ENCODE peak calls at places on chromosomes 4 and X, in nine cellular contexts. L is ovary, O is OCI-LY7, E is A549, D is fibroblast of lung, S is IMR-90, M is PC-9, A is tibial artery, H is transverse colon. N is an unnamed sample. For H3K4me1, the result is how much of the 10 kb centered on the place peaks cover.

GRCh38 chrX:107715331-107716044 is 60.1 kb downstream of the TSC22D3 start:
- DNase-seq in L (no peak), O (peak), E (no peak), D (no peak), S (peak), M (no peak), A (peak), H (peak), N (no peak)

GRCh38 chr4:174282836-174283506 is 496 bp downstream of the FBXO8 start:
- DNase-seq in L (peak), O (peak), E (peak), D (peak), S (peak), M (peak), A (peak), H (peak), N (peak)

GRCh38 chr4:76979236-76979635 is 29.7 kb downstream of the SEPTIN11 start:
- DNase-seq in L (no peak), O (no peak), E (no peak), D (no peak), S (no peak), M (no peak), A (no peak), H (no peak), N (no peak)

GRCh38 chrX:42432552-42432951 is 345.4 kb downstream of the PPP1R2C start:
- DNase-seq in L (no peak), O (no peak), E (no peak), D (no peak), S (no peak), M (no peak), A (no peak), H (no peak), N (no peak)

GRCh38 chr4:172963498-172964294 is 204.9 kb upstream of the GALNT7 start:
- DNase-seq in L (no peak), O (no peak), E (no peak), D (no peak), S (no peak), M (no peak), A (no peak), H (no peak), N (no peak)

GRCh38 chr4:168449740-168450442 is 30.4 kb downstream of the DDX60L start:
- DNase-seq in L (peak), O (no peak), E (peak), D (peak), S (peak), M (no peak), A (no peak), H (no peak), N (peak)

GRCh38 chr4:56755901-56756300 is 65.6 kb downstream of the SPINK2 start:
- DNase-seq in L (no peak), O (no peak), E (no peak), D (no peak), S (no peak), M (peak), A (no peak), H (no peak), N (no peak)

GRCh38 chr4:186265683-186266648 is at the start of gene F11:
- DNase-seq in L (no peak), O (no peak), E (no peak), D (no peak), S (no peak), M (no peak), A (no peak), H (no peak), N (no peak)

GRCh38 chr4:88318751-88319350 is 34.5 kb upstream of the PPM1K start:
- DNase-seq in L (no peak), O (no peak), E (no peak), D (no peak), S (no peak), M (peak), A (no peak), H (no peak), N (no peak)

GRCh38 chr4:106587558-106587957 is 219.0 kb upstream of the GIMD1 start:
- DNase-seq in L (no peak), O (no peak), E (peak), D (no peak), S (peak), M (no peak), A (no peak), H (no peak), N (no peak)

GRCh38 chr4:146104541-146104940 is 71.0 kb upstream of the LSM6 start:
- DNase-seq in L (no peak), O (no peak), E (no peak), D (no peak), S (no peak), M (no peak), A (no peak), H (no peak), N (no peak)

GRCh38 chr4:23976423-23976822 is 86.6 kb upstream of the PPARGC1A start:
- DNase-seq in L (no peak), O (no peak), E (no peak), D (no peak), S (no peak), M (no peak), A (no peak), H (no peak), N (no peak)

GRCh38 chr4:130403221-130403620 is 1307.3 kb downstream of the C4orf33 start:
- DNase-seq in L (no peak), O (no peak), E (no peak), D (no peak), S (no peak), M (no peak), A (no peak), H (no peak), N (no peak)

GRCh38 chr4:153792007-153792892 is 3.4 kb upstream of the SFRP2 start:
- DNase-seq in L (peak), O (no peak), E (peak), D (peak), S (no peak), M (no peak), A (peak), H (peak), N (peak)

GRCh38 chrX:107766470-107767140 is 9.0 kb downstream of the TSC22D3 start:
- DNase-seq in L (peak), O (no peak), E (no peak), D (peak), S (peak), M (peak), A (peak), H (peak), N (no peak)

GRCh38 chr4:163493643-163494359 is 689 bp upstream of the TMA16 start:
- DNase-seq in L (no peak), O (peak), E (peak), D (no peak), S (no peak), M (no peak), A (no peak), H (peak), N (peak)

GRCh38 chr4:143713556-143714289 is 13.2 kb upstream of the FREM3 start:
- DNase-seq in L (no peak), O (no peak), E (no peak), D (peak), S (no peak), M (no peak), A (no peak), H (no peak), N (no peak)

GRCh38 chr4:153222162-153222789 is 18.0 kb downstream of the TRIM2 start:
- DNase-seq in L (peak), O (no peak), E (no peak), D (peak), S (peak), M (no peak), A (peak), H (peak), N (peak)

GRCh38 chr4:20194079-20195013 is 57.4 kb upstream of the SLIT2 start:
- DNase-seq in L (no peak), O (no peak), E (no peak), D (peak), S (peak), M (no peak), A (no peak), H (no peak), N (no peak)

GRCh38 chr4:86939123-86939522 is 4.3 kb downstream of the AFF1 start:
- DNase-seq in L (no peak), O (peak), E (no peak), D (no peak), S (no peak), M (peak), A (no peak), H (no peak), N (no peak)
- H3K27ac ChIP-seq in L (no peak), O (peak), E (peak), D (no peak), S (no peak), M (no peak), A (peak), H (peak), N (peak)

GRCh38 chr4:148847544-148847943 is 405.3 kb upstream of the NR3C2 start:
- DNase-seq in L (no peak), O (no peak), E (no peak), D (no peak), S (no peak), M (no peak), A (no peak), H (peak), N (peak)
- TF ChIP-seq CTCF in L (no peak), O (no peak), E (no peak), D (no peak), S (no peak), M (no peak), A (no peak), H (no peak), N (no peak)

DNA sequence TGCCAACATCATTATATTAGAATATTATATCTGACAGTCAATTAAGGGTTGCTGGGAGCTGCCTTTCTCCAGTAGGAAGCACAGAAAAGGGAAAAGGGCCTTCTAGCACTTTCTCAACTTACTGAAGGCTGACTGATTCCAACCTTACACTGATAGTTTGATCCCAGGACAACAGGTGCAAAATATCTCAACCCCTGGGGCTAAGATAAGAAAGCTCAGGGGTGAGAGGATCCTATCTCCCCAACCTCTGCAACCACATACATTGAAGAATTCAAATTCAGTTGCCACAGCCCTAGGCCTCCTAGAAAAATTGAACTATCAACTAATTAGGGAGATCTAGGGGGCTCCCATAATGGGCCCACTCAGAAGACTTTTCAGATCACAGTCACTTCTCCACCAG is 179.1 kb upstream of the GPRIN3 start:
- DNase-seq in L (no peak), O (no peak), E (no peak), D (no peak), S (no peak), M (no peak), A (no peak), H (no peak), N (no peak)
- H3K4me1 ChIP-seq in L (under half), O (under half), E (under half), D (under half), S (under half), M (under half), A (under half), H (under half), N (under half)

GRCh38 chrX:39692796-39693195 is 405.0 kb downstream of the BCOR start:
- DNase-seq in L (no peak), O (no peak), E (no peak), D (no peak), S (no peak), M (no peak), A (no peak), H (no peak), N (no peak)
- H3K27ac ChIP-seq in L (no peak), O (no peak), E (no peak), D (no peak), S (no peak), M (no peak), A (no peak), H (no peak), N (no peak)

GRCh38 chrX:152913354-152913753 is 15.5 kb downstream of the ZNF185 start:
- DNase-seq in L (no peak), O (no peak), E (no peak), D (no peak), S (no peak), M (no peak), A (no peak), H (no peak), N (no peak)
- TF ChIP-seq CTCF in L (no peak), O (peak), E (no peak), D (no peak), S (no peak), M (no peak), A (no peak), H (no peak), N (no peak)

DNA sequence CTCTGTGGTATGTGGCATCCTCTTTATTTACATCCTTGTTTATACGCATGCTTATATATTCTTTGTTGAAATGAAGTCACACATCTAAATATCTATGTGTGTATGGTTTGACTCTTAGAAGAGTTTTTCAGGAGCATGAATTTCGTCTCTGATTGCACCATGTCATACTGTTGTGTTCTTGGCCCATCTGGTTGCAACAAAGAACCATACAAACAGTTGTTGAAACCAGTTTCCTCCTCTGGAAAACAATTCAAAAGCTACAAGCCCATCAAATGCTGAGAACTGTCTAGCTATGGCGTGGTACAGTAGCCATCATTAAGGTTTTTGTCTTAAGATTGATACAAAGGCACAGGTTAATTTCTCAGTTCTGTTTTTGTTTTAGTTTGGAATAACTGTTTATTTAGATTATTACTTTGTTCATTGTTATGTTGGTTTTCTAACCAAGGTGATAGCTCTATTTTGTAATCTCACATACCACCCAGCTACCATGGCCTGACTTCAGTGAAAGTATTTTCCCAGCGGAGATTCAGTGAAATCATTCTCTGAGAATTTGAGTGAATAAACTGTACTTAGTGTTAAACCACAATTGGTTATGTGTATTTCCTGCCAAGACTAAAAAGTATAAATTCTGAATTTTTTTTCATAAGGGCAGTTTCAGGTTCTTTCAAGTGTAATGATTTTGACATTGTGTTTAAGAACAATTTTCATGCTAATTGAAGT is 91.0 kb downstream of the ARHGAP24 start:
- DNase-seq in L (no peak), O (no peak), E (no peak), D (peak), S (no peak), M (no peak), A (no peak), H (no peak), N (no peak)
- H3K4me1 ChIP-seq in L (under half), O (under half), E (under half), D (under half), S (under half), M (under half), A (under half), H (under half), N (under half)

DNA sequence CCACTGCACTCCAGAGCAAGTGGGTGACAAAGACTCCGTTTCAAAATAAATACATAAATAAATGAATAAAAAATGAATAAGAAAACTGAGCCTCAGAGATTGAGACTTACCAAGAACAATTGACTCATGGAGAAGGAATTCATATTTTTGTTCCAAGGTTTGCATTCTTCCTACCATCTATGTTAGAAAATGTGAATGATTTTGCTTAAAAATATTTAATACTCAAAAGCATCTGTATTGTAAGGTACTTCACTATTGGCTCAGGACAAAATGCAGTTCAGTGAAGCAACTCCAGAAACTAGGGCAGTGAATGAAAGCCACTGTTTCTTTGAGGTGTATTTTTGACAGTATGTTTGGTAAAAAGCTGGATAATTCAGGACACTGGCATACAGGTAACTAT is 54.1 kb downstream of the XAGE2 start:
- DNase-seq in L (no peak), O (no peak), E (no peak), D (peak), S (peak), M (no peak), A (no peak), H (no peak), N (no peak)
- H3K27ac ChIP-seq in L (no peak), O (no peak), E (no peak), D (no peak), S (peak), M (no peak), A (no peak), H (no peak), N (no peak)

GRCh38 chr4:7464259-7464655 is 29.5 kb upstream of the PSAPL1 start:
- DNase-seq in L (no peak), O (no peak), E (no peak), D (no peak), S (no peak), M (no peak), A (no peak), H (no peak), N (no peak)

GRCh38 chr4:7461171-7461570 is 26.4 kb upstream of the PSAPL1 start:
- DNase-seq in L (no peak), O (no peak), E (no peak), D (no peak), S (no peak), M (no peak), A (no peak), H (no peak), N (no peak)

GRCh38 chr4:7463584-7464258 is 29.0 kb upstream of the PSAPL1 start:
- DNase-seq in L (peak), O (no peak), E (no peak), D (no peak), S (no peak), M (no peak), A (no peak), H (no peak), N (no peak)

GRCh38 chr4:7460591-7460990 is 25.9 kb upstream of the PSAPL1 start:
- DNase-seq in L (peak), O (no peak), E (no peak), D (peak), S (peak), M (no peak), A (no peak), H (no peak), N (no peak)

DNA sequence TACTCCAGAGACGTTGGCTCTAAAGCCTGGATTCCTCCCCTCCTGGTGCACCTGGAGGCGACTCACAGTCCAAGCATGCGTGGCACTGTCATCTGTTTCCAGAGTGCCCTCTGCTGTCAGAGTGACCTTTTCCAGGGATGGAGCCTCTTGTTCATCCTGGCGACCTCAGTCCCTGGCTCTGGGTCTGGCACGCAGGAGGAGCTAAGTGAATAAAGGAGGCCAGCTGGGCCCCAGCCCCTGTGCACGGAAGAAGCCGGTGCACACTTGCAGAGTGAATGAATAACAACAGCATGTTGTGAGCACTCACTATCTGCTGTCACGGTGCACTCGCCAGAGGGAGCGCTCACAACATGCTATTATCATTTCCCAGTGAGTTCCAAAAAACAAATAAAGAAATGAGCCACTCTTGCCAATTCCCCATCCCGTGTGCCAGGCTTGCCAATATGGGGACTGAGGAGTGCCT is 27.8 kb upstream of the PSAPL1 start:
- DNase-seq in L (peak), O (peak), E (peak), D (no peak), S (peak), M (no peak), A (no peak), H (no peak), N (no peak)
- TF ChIP-seq CTCF in L (peak), O (no peak), E (peak), D (no peak), S (peak), M (no peak), A (no peak), H (no peak), N (no peak)

DNA sequence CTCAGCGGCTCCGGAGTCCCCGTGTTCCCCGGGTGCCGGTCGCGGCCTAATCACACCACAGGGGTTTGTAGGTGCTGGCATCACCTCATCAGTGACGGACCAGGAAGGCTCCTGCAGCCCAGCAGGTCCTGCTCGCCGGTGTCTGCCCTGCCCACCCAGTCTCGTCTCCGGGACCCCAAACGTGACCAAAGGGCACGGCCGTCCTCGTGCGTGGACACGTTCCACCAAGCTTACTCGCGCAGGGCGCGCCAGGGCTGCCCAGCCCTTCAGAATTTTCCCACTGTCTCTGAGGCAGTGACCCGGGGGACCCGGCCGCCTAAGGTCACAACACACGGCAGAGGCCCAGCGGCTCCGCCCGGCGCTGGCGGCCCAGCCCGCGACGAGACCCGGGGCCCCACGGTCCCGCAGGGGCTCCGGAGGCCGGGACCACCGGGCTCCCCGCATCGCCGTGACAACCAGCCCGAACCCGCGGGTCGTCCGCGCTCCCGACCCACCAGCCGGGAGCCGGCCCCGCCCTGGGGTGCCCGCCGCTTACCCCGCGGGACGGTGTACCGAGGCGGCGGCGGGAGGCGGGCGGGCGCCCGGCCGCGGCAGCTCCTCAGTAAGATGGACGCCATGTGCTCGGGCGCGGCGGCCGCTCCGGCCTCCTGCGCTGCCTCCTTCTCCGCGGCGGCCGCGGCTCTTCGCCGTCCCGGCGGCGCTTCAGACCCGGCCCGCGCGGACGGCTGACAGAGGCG is 454 bp downstream of the LETM1 start:
- DNase-seq in L (peak), O (peak), E (no peak), D (no peak), S (no peak), M (no peak), A (no peak), H (peak), N (peak)
- H3K4me1 ChIP-seq in L (under half), O (under half), E (under half), D (under half), S (under half), M (under half), A (under half), H (half or more), N (under half)

DNA sequence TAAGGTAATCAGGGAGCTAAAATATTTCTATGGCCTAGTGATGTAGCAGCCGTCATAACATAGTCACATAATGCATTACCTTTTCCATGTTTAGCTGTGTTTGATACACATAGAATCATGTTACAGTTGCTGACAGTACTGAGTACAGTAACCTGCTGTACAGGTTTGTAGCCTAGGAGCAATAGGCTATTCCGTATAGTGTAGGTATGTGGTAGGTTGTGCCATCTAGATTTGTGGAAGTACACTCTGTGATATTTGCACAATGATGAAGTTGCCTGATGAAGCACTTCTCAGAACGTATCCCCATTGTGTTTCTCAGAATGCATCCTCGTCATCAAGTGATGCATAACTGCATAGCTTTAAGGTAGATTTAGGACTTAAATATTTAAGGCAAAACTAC is 495.6 kb upstream of the ZFP42 start:
- DNase-seq in L (no peak), O (no peak), E (no peak), D (no peak), S (no peak), M (no peak), A (no peak), H (no peak), N (no peak)
- H3K27ac ChIP-seq in L (no peak), O (no peak), E (no peak), D (no peak), S (no peak), M (no peak), A (no peak), H (no peak), N (no peak)

N was measured in colonic mucosa.